ENCODE peak calls at places on chromosomes 11 and 22, in eight cellular contexts. H, D, L, P, O, W, K and G are unnamed samples.

GRCh38 chr11:128903248-128904041 is 12.3 kb downstream of the KCNJ5 start:
- DNase-seq in H (no peak), D (no peak), L (no peak), P (no peak), O (no peak), W (no peak), K (no peak), G (peak; percentile 86)

GRCh38 chr11:91932151-91932821 is 292.3 kb upstream of the FAT3 start:
- DNase-seq in H (no peak), D (no peak), L (no peak), P (no peak), O (no peak), W (no peak), K (no peak), G (no peak)

GRCh38 chr22:42805998-42806481 is 51.0 kb downstream of the ARFGAP3 start:
- DNase-seq in H (no peak), D (no peak), L (no peak), P (no peak), O (no peak), W (peak; percentile 48), K (no peak), G (no peak)

GRCh38 chr11:95512682-95513081 is 276.9 kb downstream of the FAM76B start:
- DNase-seq in H (no peak), D (peak; percentile 45), L (no peak), P (no peak), O (no peak), W (no peak), K (no peak), G (peak; percentile 55)

GRCh38 chr22:48055827-48056226 is 1293.4 kb downstream of the TBC1D22A start:
- DNase-seq in H (no peak), D (no peak), L (no peak), P (no peak), O (no peak), W (no peak), K (no peak), G (no peak)

GRCh38 chr11:5204787-5205186 is 4.3 kb upstream of the OR51V1 start:
- DNase-seq in H (peak; percentile 68), D (no peak), L (peak; percentile 63), P (no peak), O (no peak), W (no peak), K (peak; percentile 44), G (no peak)

GRCh38 chr11:7583248-7583647 is 69.4 kb downstream of the PPFIBP2 start:
- DNase-seq in H (no peak), D (no peak), L (no peak), P (no peak), O (no peak), W (no peak), K (no peak), G (no peak)

GRCh38 chr11:77515483-77515882 is 41.6 kb upstream of the PAK1 start:
- DNase-seq in H (no peak), D (no peak), L (no peak), P (no peak), O (no peak), W (no peak), K (no peak), G (no peak)

GRCh38 chr11:2716376-2717095 is 16.7 kb upstream of the KCNQ1OT1 start:
- DNase-seq in H (no peak), D (peak; percentile 56), L (peak; percentile 62), P (no peak), O (no peak), W (peak; percentile 40), K (no peak), G (no peak)

GRCh38 chr22:28051787-28052356 is 132.8 kb upstream of the PITPNB start:
- DNase-seq in H (peak; percentile 29), D (peak; percentile 71), L (peak; percentile 77), P (no peak), O (no peak), W (peak; percentile 76), K (peak; percentile 77), G (peak; percentile 92)

GRCh38 chr11:6475936-6476335 is 2.2 kb upstream of the TRIM3 start:
- DNase-seq in H (no peak), D (no peak), L (no peak), P (no peak), O (no peak), W (no peak), K (no peak), G (no peak)

GRCh38 chr11:86869531-86869930 is 69.2 kb downstream of the PRSS23 start:
- DNase-seq in H (no peak), D (no peak), L (no peak), P (no peak), O (no peak), W (no peak), K (no peak), G (no peak)

GRCh38 chr11:17476317-17477083 is at the start of gene ABCC8:
- DNase-seq in H (no peak), D (no peak), L (peak; percentile 44), P (no peak), O (no peak), W (no peak), K (no peak), G (no peak)

DNA sequence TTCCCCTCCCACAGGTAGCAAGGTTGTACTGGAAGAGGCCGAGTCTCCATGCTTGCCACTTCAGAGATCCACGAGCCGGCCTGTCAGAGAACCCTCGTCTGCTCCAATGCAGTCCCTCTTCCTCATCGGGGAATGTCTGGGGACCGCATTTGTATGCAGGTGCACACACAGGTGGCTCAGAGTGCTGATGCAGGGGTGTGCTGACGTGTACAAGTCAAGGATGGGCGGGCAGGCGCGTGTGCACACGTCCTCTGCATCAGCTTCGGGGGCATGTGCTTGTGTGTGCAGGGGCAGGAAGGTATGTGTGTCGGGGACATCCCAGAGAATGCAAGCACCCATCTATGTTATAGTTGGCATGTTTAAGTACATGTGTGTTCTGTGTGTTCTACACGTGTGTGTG is 49.4 kb downstream of the ELFN2 start:
- DNase-seq in H (no peak), D (no peak), L (no peak), P (no peak), O (no peak), W (no peak), K (no peak), G (no peak)
- H3K27ac ChIP-seq in H (no peak overlapping the region), D (no peak overlapping the region), L (no peak overlapping the region), P (no peak overlapping the region), O (no peak overlapping the region), W (no peak overlapping the region), K (no peak overlapping the region), G (no peak overlapping the region)

DNA sequence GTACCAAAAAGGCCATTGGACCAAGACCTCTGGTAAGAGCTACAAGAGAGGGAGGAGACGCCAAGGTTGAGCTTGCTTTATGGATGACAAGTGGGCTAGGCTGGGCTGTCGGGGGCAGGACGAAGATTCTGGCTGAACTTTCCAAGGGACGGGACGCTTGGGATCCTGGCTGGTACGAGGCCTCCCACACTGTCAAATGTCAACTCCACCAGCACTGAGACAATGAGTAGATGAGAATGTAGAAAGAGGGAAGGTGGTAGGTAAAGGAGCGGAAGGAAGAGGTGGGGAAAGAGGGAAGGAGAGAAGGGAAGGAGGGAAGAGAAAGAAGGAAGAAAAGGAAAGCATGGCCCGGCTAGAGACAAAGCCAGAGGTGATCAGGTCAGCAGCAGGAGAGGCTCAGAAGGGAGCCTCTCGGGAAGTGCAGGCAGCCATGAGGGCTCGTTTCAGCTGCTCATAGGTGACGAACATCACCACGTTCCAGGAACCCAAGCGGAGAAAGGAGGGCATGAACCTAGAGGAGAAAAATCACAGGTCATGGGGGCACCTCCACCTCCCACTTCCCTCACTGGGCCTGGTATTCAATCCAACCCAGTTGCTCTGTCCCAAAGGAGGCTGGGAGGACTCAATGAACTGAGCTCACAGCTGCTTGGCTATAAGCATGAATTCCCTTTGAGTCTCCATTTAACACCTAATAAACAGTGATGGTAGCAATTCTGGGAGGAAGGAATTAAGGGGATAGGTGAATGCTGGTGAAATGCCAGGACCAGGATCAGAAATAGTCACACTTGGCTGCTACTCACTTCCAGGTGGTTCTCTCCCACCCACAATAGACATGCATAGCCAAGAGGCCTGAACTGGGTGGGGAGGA is 7.8 kb downstream of the UCP2 start:
- DNase-seq in H (no peak), D (no peak), L (no peak), P (no peak), O (no peak), W (no peak), K (no peak), G (peak; percentile 38)
- H3K4me1 ChIP-seq in H (peaks cover 6% of the 10 kb centered on the region), D (no peaks in the 10 kb centered on the region), L (no peaks in the 10 kb centered on the region), P (peaks cover 99% of the 10 kb centered on the region), O (peaks cover 7% of the 10 kb centered on the region), W (peaks cover under 1% of the 10 kb centered on the region), K (no peaks in the 10 kb centered on the region), G (no peaks in the 10 kb centered on the region)

GRCh38 chr22:38300197-38300945 is 16.9 kb downstream of the CSNK1E start:
- DNase-seq in H (no peak), D (no peak), L (no peak), P (no peak), O (no peak), W (no peak), K (no peak), G (no peak)

GRCh38 chr22:38299758-38300157 is 17.5 kb downstream of the CSNK1E start:
- DNase-seq in H (no peak), D (no peak), L (no peak), P (no peak), O (no peak), W (no peak), K (no peak), G (no peak)

GRCh38 chr22:38298312-38299000 is 18.8 kb downstream of the CSNK1E start:
- DNase-seq in H (peak; percentile 58), D (no peak), L (no peak), P (peak; percentile 26), O (no peak), W (peak; percentile 71), K (no peak), G (no peak)

GRCh38 chr22:38296372-38296771 is 20.9 kb downstream of the CSNK1E start:
- DNase-seq in H (no peak), D (no peak), L (no peak), P (no peak), O (no peak), W (no peak), K (no peak), G (no peak)

GRCh38 chr22:38299001-38299651 is 18.1 kb downstream of the CSNK1E start:
- DNase-seq in H (no peak), D (no peak), L (no peak), P (no peak), O (no peak), W (no peak), K (no peak), G (no peak)
- H3K9me3 ChIP-seq in H (no peaks in the 10 kb centered on the region), D (no peaks in the 10 kb centered on the region), L (no peaks in the 10 kb centered on the region), P (no peaks in the 10 kb centered on the region), O (no peaks in the 10 kb centered on the region), W (no peaks in the 10 kb centered on the region), K (no peaks in the 10 kb centered on the region), G (no peaks in the 10 kb centered on the region)

GRCh38 chr22:46829140-46829891 is 66.9 kb downstream of the TBC1D22A start:
- DNase-seq in H (no peak), D (no peak), L (no peak), P (no peak), O (no peak), W (no peak), K (no peak), G (no peak)
- H3K27ac ChIP-seq in H (no peak overlapping the region), D (no peak overlapping the region), L (no peak overlapping the region), P (no peak overlapping the region), O (peak overlapping the region; percentile 65), W (no peak overlapping the region), K (no peak overlapping the region), G (no peak overlapping the region)